ENCODE peak calls at places on chromosome 22, in eight cellular contexts. P, X, Z, I, S, W, V and Y are unnamed samples.

GRCh38 chr22:25035715-25036114 is 83.2 kb downstream of the KIAA1671 start:
- DNase-seq in P (no peak), X (no peak), Z (no peak), I (no peak), S (no peak), W (no peak), V (no peak), Y (no peak)

GRCh38 chr22:41555325-41555724 is 5.5 kb upstream of the CSDC2 start:
- DNase-seq in P (no peak), X (no peak), Z (peak; percentile 38), I (no peak), S (no peak), W (no peak), V (no peak), Y (no peak)

GRCh38 chr22:49979587-49980264 is 19.2 kb downstream of the PIM3 start:
- DNase-seq in P (peak; percentile 54), X (no peak), Z (peak; percentile 52), I (no peak), S (peak; percentile 12), W (no peak), V (peak; percentile 59), Y (no peak)

GRCh38 chr22:43096420-43096819 is 7.2 kb upstream of the TTLL1 start:
- DNase-seq in P (no peak), X (no peak), Z (no peak), I (no peak), S (no peak), W (no peak), V (no peak), Y (no peak)

GRCh38 chr22:35540600-35541253 is at the start of gene RASD2:
- DNase-seq in P (peak; percentile 59), X (no peak), Z (no peak), I (peak; percentile 45), S (peak; percentile 70), W (no peak), V (peak; percentile 68), Y (peak; percentile 63)

GRCh38 chr22:19984201-19984753 is 32.3 kb downstream of the ARVCF start:
- DNase-seq in P (peak; percentile 85), X (peak; percentile 16), Z (no peak), I (no peak), S (no peak), W (no peak), V (peak; percentile 90), Y (no peak)

GRCh38 chr22:43467171-43467570 is 55.4 kb downstream of the MPPED1 start:
- DNase-seq in P (no peak), X (no peak), Z (no peak), I (no peak), S (no peak), W (no peak), V (no peak), Y (no peak)

GRCh38 chr22:47043835-47044721 is 281.6 kb downstream of the TBC1D22A start:
- DNase-seq in P (peak; percentile 20), X (peak; percentile 4), Z (peak; percentile 32), I (no peak), S (no peak), W (no peak), V (peak; percentile 42), Y (no peak)

GRCh38 chr22:20777420-20778177 is 3.7 kb downstream of the SERPIND1 start:
- DNase-seq in P (peak; percentile 85), X (peak; percentile 81), Z (peak; percentile 94), I (no peak), S (no peak), W (no peak), V (peak; percentile 87), Y (no peak)

GRCh38 chr22:30286813-30287625 is 2.3 kb downstream of the CASTOR1 start:
- DNase-seq in P (peak; percentile 57), X (no peak), Z (peak; percentile 66), I (peak; percentile 80), S (peak; percentile 68), W (peak; percentile 39), V (peak; percentile 47), Y (no peak)

GRCh38 chr22:19873138-19873959 is 18.7 kb upstream of the GNB1L start:
- DNase-seq in P (no peak), X (no peak), Z (no peak), I (peak; percentile 13), S (no peak), W (no peak), V (no peak), Y (no peak)

GRCh38 chr22:17943533-17944204 is 80.7 kb downstream of the MICAL3 start:
- DNase-seq in P (no peak), X (no peak), Z (no peak), I (no peak), S (peak; percentile 44), W (no peak), V (no peak), Y (no peak)

GRCh38 chr22:20429254-20430100 is 8.1 kb downstream of the SCARF2 start:
- DNase-seq in P (no peak), X (no peak), Z (no peak), I (peak; percentile 88), S (peak; percentile 79), W (peak; percentile 8), V (no peak), Y (peak; percentile 61)

GRCh38 chr22:24205438-24206189 is 24.3 kb downstream of the SUSD2 start:
- DNase-seq in P (no peak), X (no peak), Z (no peak), I (no peak), S (no peak), W (no peak), V (no peak), Y (no peak)

GRCh38 chr22:47398921-47399790 is 636.7 kb downstream of the TBC1D22A start:
- DNase-seq in P (no peak), X (no peak), Z (no peak), I (no peak), S (no peak), W (no peak), V (no peak), Y (no peak)

GRCh38 chr22:50699754-50700386 is 27.2 kb downstream of the SHANK3 start:
- DNase-seq in P (no peak), X (no peak), Z (no peak), I (no peak), S (no peak), W (no peak), V (no peak), Y (no peak)